ENCODE peak calls at places on chromosome 7, in nine cellular contexts. T, S, Q, V, X, E, A, J and H are unnamed samples.

GRCh38 chr7:64045301-64046040 is at the start of gene ZNF727:
- DNase-seq in T (no peak), S (no peak), Q (no peak), V (peak; percentile 74), X (no peak), E (no peak), A (no peak), J (peak; percentile 25), H (no peak)

GRCh38 chr7:30116771-30117170 is 18.0 kb upstream of the MTURN start:
- DNase-seq in T (no peak), S (no peak), Q (no peak), V (peak; percentile 40), X (no peak), E (no peak), A (peak; percentile 72), J (no peak), H (no peak)

GRCh38 chr7:149598721-149599308 is 101.2 kb upstream of the ZNF746 start:
- DNase-seq in T (peak; percentile 65), S (no peak), Q (peak; percentile 25), V (no peak), X (peak; percentile 54), E (peak; percentile 25), A (peak; percentile 37), J (peak; percentile 38), H (peak; percentile 57)

GRCh38 chr7:139813141-139813540 is 15.9 kb upstream of the TBXAS1 start:
- DNase-seq in T (no peak), S (no peak), Q (no peak), V (no peak), X (no peak), E (no peak), A (no peak), J (no peak), H (no peak)

GRCh38 chr7:128189231-128189930 is 51.7 kb upstream of the LEP start:
- DNase-seq in T (no peak), S (no peak), Q (no peak), V (peak; percentile 13), X (no peak), E (no peak), A (no peak), J (no peak), H (no peak)

GRCh38 chr7:77697535-77697831 is 1.2 kb downstream of the RSBN1L start:
- DNase-seq in T (no peak), S (no peak), Q (no peak), V (no peak), X (no peak), E (no peak), A (peak; percentile 53), J (no peak), H (no peak)

GRCh38 chr7:100148225-100148558 is 526 bp upstream of the LAMTOR4 start:
- DNase-seq in T (no peak), S (no peak), Q (no peak), V (no peak), X (no peak), E (no peak), A (no peak), J (no peak), H (no peak)

GRCh38 chr7:42876182-42877068 is 35.4 kb downstream of the C7orf25 start:
- DNase-seq in T (peak; percentile 61), S (peak; percentile 63), Q (peak; percentile 55), V (no peak), X (peak; percentile 72), E (peak; percentile 62), A (peak; percentile 71), J (peak; percentile 50), H (peak; percentile 67)

GRCh38 chr7:47724335-47724982 is 142.5 kb upstream of the TNS3 start:
- DNase-seq in T (no peak), S (peak; percentile 14), Q (peak; percentile 88), V (no peak), X (no peak), E (no peak), A (peak; percentile 69), J (no peak), H (no peak)

DNA sequence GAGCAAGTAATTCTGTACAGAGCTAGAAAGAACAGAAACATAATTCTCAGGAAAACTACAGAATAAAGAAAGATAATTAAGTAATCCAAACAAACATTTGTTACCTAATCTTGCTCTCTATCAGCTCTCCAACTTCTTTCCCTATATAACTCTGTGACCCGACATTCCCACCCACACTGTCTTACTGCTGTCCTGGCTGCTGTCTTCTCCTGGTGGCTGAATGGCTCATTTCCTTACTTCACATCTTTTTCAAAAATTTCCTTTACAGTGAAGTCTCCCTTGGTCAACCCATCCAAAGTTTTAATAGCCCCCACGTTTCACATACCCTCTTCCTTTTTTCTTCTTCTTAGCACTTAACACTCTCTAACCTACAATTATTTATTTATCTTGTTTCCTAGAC is 64.0 kb downstream of the HYCC1 start:
- DNase-seq in T (no peak), S (no peak), Q (no peak), V (no peak), X (no peak), E (no peak), A (peak; percentile 10), J (no peak), H (no peak)
- TF ChIP-seq CTCF in T (no peak), S (no peak), Q (no peak), V (no peak), X (no peak), E (no peak), A (peak; percentile 16), J (no peak), H (no peak)

GRCh38 chr7:134549366-134549765 is 456 bp downstream of the AKR1B15 start:
- DNase-seq in T (no peak), S (no peak), Q (no peak), V (no peak), X (no peak), E (no peak), A (no peak), J (no peak), H (no peak)

GRCh38 chr7:134545918-134546317 is 3.0 kb upstream of the AKR1B15 start:
- DNase-seq in T (no peak), S (no peak), Q (no peak), V (no peak), X (no peak), E (no peak), A (no peak), J (no peak), H (no peak)

GRCh38 chr7:134546903-134547737 is 1.8 kb upstream of the AKR1B15 start:
- DNase-seq in T (no peak), S (peak; percentile 79), Q (no peak), V (peak; percentile 78), X (peak; percentile 46), E (peak; percentile 74), A (peak; percentile 76), J (peak; percentile 90), H (peak; percentile 69)

GRCh38 chr7:134548877-134549276 is at the start of gene AKR1B15:
- DNase-seq in T (peak; percentile 91), S (no peak), Q (no peak), V (peak; percentile 72), X (peak; percentile 72), E (no peak), A (no peak), J (no peak), H (no peak)

DNA sequence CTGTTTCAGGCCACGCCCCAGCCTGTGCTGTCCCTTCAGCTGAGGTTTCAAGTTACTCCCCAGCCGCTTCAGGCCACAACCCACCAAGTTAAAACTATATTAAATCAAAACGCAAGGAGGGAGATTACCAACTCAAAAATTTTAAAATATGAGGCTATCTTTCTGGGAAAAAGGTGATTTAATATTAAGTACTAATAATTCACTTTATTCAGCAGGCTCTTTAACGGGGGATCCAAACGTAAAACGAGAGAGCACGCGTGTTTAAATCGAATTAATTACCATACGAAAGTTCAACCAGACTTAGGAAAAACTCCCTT is 1.2 kb upstream of the AKR1B15 start:
- DNase-seq in T (peak; percentile 74), S (peak; percentile 78), Q (peak; percentile 82), V (peak; percentile 84), X (peak; percentile 55), E (no peak), A (peak; percentile 76), J (peak; percentile 84), H (peak; percentile 62)
- TF ChIP-seq CTCF in T (no peak), S (no peak), Q (no peak), V (no peak), X (no peak), E (no peak), A (no peak), J (no peak), H (peak; percentile 14)

GRCh38 chr7:155569681-155570080 is 23.3 kb upstream of the CNPY1 start:
- DNase-seq in T (no peak), S (no peak), Q (no peak), V (no peak), X (no peak), E (no peak), A (no peak), J (no peak), H (no peak)

GRCh38 chr7:155570171-155570958 is 24.0 kb upstream of the CNPY1 start:
- DNase-seq in T (no peak), S (no peak), Q (no peak), V (no peak), X (no peak), E (no peak), A (no peak), J (no peak), H (no peak)

GRCh38 chr7:155570991-155571390 is 24.6 kb upstream of the CNPY1 start:
- DNase-seq in T (no peak), S (no peak), Q (no peak), V (no peak), X (no peak), E (no peak), A (no peak), J (no peak), H (no peak)

GRCh38 chr7:155574556-155574955 is 28.2 kb upstream of the CNPY1 start:
- DNase-seq in T (no peak), S (no peak), Q (no peak), V (no peak), X (no peak), E (no peak), A (no peak), J (no peak), H (no peak)

DNA sequence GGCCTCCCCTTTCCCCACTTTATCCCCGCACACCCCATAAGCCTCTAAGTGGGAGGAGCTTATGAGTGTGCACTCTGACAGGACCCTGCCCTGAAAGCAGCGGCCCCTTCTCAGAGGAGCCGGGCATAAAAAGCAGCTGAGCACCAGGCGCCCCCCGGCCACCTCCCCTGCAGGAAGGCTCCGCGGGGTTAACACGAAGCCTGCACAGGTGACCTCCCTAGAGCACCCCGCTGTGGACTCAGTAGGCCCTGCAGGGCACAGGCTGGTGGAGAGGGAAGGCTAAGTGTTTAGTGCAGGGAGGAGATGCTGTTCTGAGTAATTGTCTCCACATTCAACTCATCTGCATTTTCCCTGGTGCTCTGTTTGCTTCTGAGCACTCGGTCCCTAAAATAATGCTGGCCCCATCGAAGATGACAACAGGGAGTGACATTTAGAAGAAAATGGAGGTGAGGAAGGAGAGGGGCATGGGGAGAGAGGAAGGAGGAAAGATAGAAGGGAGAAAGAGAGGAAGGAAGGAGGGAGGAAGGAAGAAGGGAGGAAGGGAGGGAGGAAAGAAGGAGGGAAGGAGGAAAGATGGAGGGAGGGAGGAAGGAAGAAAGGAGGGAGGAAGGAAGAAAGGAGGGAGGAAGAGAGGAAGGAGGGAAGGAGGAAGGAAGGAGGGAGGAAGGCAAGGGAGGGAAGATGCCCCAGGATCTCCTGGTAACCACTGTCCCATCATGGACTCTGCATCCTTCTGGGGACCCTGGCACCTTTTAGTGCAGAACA is 25.4 kb upstream of the CNPY1 start:
- DNase-seq in T (no peak), S (no peak), Q (no peak), V (no peak), X (no peak), E (no peak), A (no peak), J (no peak), H (no peak)
- TF ChIP-seq CTCF in T (no peak), S (no peak), Q (no peak), V (no peak), X (no peak), E (no peak), A (no peak), J (peak; percentile 15), H (no peak)

GRCh38 chr7:46153951-46154787 is 233.1 kb upstream of the IGFBP3 start:
- DNase-seq in T (peak; percentile 85), S (no peak), Q (no peak), V (no peak), X (no peak), E (no peak), A (no peak), J (no peak), H (no peak)
- TF ChIP-seq CTCF in T (peak; percentile 6), S (no peak), Q (no peak), V (no peak), X (no peak), E (no peak), A (no peak), J (no peak), H (no peak)